ENCODE peak calls at places on chromosomes 2 and 18, in four cellular contexts. T, D, V and P are unnamed samples. For H3K36me3 and H3K27me3, the result is how much of the 10 kb centered on the place peaks cover.

GRCh38 chr2:70703900-70704549 is 64.0 kb downstream of the ADD2 start:
- DNase-seq in T (no peak), D (no peak), V (no peak), P (no peak)

GRCh38 chr2:238025741-238026360 is 35.0 kb upstream of the SCLY start:
- DNase-seq in T (no peak), D (no peak), V (no peak), P (no peak)

GRCh38 chr2:234147335-234147861 is 96.9 kb downstream of the SPP2 start:
- DNase-seq in T (no peak), D (no peak), V (no peak), P (no peak)

GRCh38 chr18:8264861-8265411 is 344.3 kb upstream of the RAB12 start:
- DNase-seq in T (no peak), D (peak), V (no peak), P (no peak)

GRCh38 chr2:198950813-198951212 is 506.9 kb downstream of the SATB2 start:
- DNase-seq in T (no peak), D (no peak), V (no peak), P (no peak)

GRCh38 chr2:14632133-14632936 is at the start of gene LRATD1:
- DNase-seq in T (peak), D (peak), V (no peak), P (peak)

GRCh38 chr2:102059151-102059550 is 67.4 kb downstream of the IL1R2 start:
- DNase-seq in T (no peak), D (no peak), V (no peak), P (no peak)

GRCh38 chr2:68565858-68566257 is 77.5 kb upstream of the PROKR1 start:
- DNase-seq in T (no peak), D (peak), V (no peak), P (no peak)

GRCh38 chr2:85501244-85501643 is 37.7 kb upstream of the MAT2A start:
- DNase-seq in T (no peak), D (no peak), V (no peak), P (no peak)

GRCh38 chr18:44602380-44602779 is 78.3 kb upstream of the SETBP1 start:
- DNase-seq in T (no peak), D (no peak), V (peak), P (no peak)

GRCh38 chr2:118239284-118239683 is 151.0 kb downstream of the INSIG2 start:
- DNase-seq in T (no peak), D (no peak), V (no peak), P (no peak)

GRCh38 chr2:228658998-228659397 is 477.5 kb upstream of the SPHKAP start:
- DNase-seq in T (no peak), D (peak), V (peak), P (no peak)

GRCh38 chr2:236939751-236940229 is 145.9 kb upstream of the COPS8 start:
- DNase-seq in T (no peak), D (no peak), V (no peak), P (no peak)

GRCh38 chr2:217877866-217878265 is 124.9 kb downstream of the TNS1 start:
- DNase-seq in T (no peak), D (no peak), V (no peak), P (no peak)

GRCh38 chr18:6714027-6714426 is 15.5 kb upstream of the ARHGAP28 start:
- DNase-seq in T (no peak), D (no peak), V (no peak), P (no peak)

DNA sequence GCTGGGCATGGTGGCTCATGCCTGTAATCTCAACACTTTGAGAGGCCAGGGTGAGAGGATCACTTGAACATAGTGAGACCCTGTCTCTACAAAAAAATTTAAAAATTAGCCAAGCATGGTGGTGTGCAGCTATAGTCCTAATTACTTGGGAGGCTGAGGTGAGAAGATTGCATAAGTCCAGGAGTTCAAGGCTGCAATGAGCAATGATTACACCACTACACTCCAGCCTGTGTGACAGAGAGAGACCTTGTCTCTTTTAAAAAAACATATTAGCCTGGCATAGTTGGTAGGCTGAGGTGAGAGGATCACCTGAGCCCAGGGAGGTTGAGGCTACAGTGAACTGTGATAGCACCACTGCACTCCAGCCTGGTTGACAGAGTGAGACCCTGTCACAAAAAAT is 13.7 kb downstream of the TRAPPC8 start:
- DNase-seq in T (no peak), D (no peak), V (no peak), P (no peak)
- H3K36me3 ChIP-seq in T (half or more), D (under half), V (under half), P (under half)

GRCh38 chr18:11995445-11996189 is 14.3 kb downstream of the IMPA2 start:
- DNase-seq in T (peak), D (peak), V (no peak), P (peak)
- H3K4me3 ChIP-seq in T (no peak), D (no peak), V (no peak), P (no peak)

GRCh38 chr18:59697236-59697932 is at the start of gene CCBE1:
- DNase-seq in T (peak), D (peak), V (no peak), P (no peak)

GRCh38 chr18:59701272-59701671 is 4.0 kb upstream of the CCBE1 start:
- DNase-seq in T (no peak), D (no peak), V (no peak), P (no peak)

GRCh38 chr18:59700535-59700967 is 3.3 kb upstream of the CCBE1 start:
- DNase-seq in T (no peak), D (no peak), V (no peak), P (no peak)

GRCh38 chr18:59699750-59700534 is 2.7 kb upstream of the CCBE1 start:
- DNase-seq in T (no peak), D (no peak), V (no peak), P (no peak)

GRCh38 chr18:59699061-59699460 is 1.8 kb upstream of the CCBE1 start:
- DNase-seq in T (no peak), D (no peak), V (no peak), P (no peak)
- H3K27me3 ChIP-seq in T (under half), D (under half), V (under half), P (under half)

DNA sequence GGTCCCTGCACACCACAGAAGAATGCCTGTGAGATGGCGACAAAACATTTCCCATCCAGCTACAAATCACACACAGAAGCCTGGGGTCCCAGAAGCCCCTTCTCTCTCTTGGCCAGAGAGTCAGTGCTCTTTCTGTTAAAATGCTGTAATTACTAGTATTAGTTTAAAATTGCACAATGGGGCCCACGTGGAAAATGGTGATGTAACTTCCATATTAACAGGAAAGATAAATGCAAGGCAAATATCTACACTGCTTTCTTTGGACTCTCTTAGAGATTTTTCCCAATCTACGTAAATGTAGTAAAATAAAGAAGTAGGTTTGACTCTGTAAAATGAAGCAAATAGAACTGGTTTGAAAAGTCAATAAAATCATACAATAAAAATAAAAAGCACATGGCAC is 113.9 kb upstream of the TFCP2L1 start:
- DNase-seq in T (no peak), D (no peak), V (no peak), P (no peak)
- H3K36me3 ChIP-seq in T (half or more), D (under half), V (under half), P (under half)

DNA sequence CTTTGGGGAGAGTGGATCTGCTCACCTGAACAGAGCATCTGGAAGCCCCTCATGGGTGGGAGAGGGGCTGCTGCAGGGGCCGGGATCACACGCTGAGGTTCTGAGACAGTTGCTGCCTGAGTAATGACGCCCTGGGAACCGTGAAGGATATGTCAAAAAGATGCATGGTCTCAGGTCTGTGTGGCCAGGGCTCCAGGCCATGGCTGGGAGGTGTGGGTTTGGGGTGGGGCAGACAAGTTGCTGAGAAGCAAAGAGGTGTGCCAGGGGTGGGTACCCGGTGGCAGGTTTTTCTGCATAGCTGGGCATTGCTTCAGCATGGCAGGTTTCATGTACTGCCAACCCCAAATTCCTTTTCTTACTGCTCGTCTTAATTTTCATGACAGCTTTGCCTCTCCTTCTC is 133.5 kb downstream of the RPIA start:
- DNase-seq in T (no peak), D (no peak), V (no peak), P (no peak)
- H3K4me3 ChIP-seq in T (no peak), D (no peak), V (no peak), P (no peak)

DNA sequence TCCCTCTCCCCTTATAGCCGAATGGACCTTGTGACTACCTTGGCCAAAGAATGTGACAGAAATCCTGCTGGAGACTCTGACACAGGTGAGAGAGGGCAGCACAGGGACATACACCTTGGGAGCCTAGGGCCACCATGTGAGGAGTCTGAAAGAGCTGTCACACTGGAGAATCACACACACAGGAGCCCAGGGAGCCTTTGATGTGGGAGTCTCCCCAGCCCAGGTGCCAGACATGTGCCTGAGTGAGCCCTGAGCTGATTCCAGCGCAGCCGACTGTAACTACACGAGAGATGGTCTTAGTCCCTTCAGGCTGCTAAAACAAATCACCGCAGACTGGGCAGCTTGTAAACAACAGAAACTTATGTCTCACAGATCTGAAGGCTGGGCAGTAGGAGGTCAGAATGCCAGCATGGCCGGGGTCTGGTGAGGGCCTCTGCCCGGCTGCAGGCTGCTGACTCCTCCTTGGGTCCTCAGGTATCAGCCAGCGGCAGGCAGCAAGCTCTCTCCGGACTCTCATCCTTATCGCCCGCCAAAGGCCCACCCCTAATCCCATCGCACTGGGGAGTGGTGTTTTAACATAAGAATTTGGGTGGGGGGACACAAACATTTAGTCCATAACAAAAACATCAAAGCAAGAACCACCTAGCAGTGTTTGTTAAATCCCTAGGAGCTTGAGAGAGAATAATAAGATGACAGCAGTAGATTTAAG is 63.8 kb upstream of the GPR45 start:
- DNase-seq in T (no peak), D (no peak), V (no peak), P (no peak)
- H3K27me3 ChIP-seq in T (under half), D (under half), V (under half), P (under half)

GRCh38 chr18:51463483-51464136 is 266.1 kb upstream of the MEX3C start:
- DNase-seq in T (no peak), D (no peak), V (no peak), P (no peak)

GRCh38 chr18:51458861-51459260 is 261.4 kb upstream of the MEX3C start:
- DNase-seq in T (no peak), D (no peak), V (no peak), P (no peak)

GRCh38 chr18:51461956-51462355 is 264.5 kb upstream of the MEX3C start:
- DNase-seq in T (no peak), D (no peak), V (no peak), P (no peak)
- H3K36me3 ChIP-seq in T (under half), D (under half), V (under half), P (under half)

DNA sequence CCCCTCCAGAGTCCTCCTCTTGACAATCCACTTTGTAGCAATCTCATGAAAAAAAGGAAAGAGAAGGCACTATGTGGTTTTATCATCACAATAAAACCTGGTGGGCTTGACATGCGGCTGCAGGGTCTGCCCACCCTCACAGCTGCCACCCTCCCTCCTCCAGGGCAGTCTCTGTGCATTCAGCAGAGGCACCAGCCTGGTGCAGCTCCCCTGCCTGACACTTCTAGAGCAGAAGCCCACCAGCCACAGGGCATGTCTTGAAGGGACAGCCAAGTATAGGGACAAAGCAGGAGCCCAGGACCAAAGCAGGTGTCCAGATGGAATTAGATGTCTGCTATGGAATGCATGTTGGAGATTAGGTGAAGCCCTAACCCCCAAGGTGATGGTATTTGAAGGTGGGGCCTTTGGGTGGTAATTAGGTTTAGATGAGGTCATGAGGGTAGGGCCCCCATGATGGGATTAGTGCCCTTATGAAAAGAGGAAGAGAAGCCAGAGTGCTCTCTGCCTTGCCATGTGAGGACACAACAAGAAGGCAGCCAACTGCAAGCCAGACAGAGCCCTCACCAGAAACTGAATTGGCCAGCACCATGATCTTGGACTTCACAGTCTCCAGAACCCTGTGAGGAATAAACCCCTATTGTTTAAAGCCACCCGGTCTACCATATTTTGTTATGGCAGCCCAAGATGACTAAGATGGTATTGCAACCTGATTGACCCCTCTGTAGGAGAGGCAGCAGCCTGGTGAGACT is 86.9 kb downstream of the MCFD2 start:
- DNase-seq in T (no peak), D (no peak), V (no peak), P (no peak)
- H3K4me3 ChIP-seq in T (no peak), D (no peak), V (no peak), P (no peak)